ENCODE peak calls at places on chromosomes 13 and 19, in eight cellular contexts. I, A, H, R, G, Y, M and X are unnamed samples.

GRCh38 chr19:42563352-42564210 is 31.1 kb downstream of the CEACAM8 start:
- DNase-seq in R (no peak), I (peak), A (no peak), G (peak), H (peak), M (no peak), Y (no peak), X (peak)

GRCh38 chr19:38032151-38032550 is 125.1 kb downstream of the SIPA1L3 start:
- DNase-seq in H (peak), M (no peak), I (peak), R (no peak), Y (no peak), G (no peak), A (no peak), X (no peak)

GRCh38 chr13:112063309-112063626 is 3.7 kb upstream of the SOX1 start:
- DNase-seq in M (no peak), H (no peak), A (no peak), R (no peak), G (no peak), Y (no peak), I (no peak), X (no peak)

GRCh38 chr13:101452519-101453485 is at the start of gene ITGBL1:
- DNase-seq in I (no peak), Y (no peak), R (no peak), A (no peak), G (no peak), M (no peak), H (peak), X (no peak)

GRCh38 chr19:27972291-27973040 is 1240.5 kb downstream of the UQCRFS1 start:
- DNase-seq in H (peak), G (no peak), A (no peak), I (peak), M (no peak), Y (no peak), R (no peak), X (no peak)

GRCh38 chr13:113917096-113917495 is 53.2 kb upstream of the GAS6 start:
- DNase-seq in G (no peak), R (no peak), A (no peak), H (no peak), I (no peak), Y (no peak), M (peak), X (no peak)

GRCh38 chr19:41327499-41328156 is 17.7 kb downstream of the CCDC97 start:
- DNase-seq in M (peak), I (no peak), A (no peak), G (peak), H (no peak), Y (no peak), R (peak), X (peak)

GRCh38 chr19:10832659-10833296 is 3.2 kb downstream of the TMED1 start:
- DNase-seq in R (no peak), A (no peak), H (no peak), Y (no peak), I (no peak), M (no peak), G (no peak), X (no peak)

GRCh38 chr19:34960940-34961679 is 2.9 kb downstream of the ZNF792 start:
- DNase-seq in I (no peak), Y (no peak), G (no peak), R (no peak), M (no peak), A (no peak), H (no peak), X (no peak)

GRCh38 chr13:27200413-27201066 is 28.9 kb upstream of the USP12 start:
- DNase-seq in M (no peak), G (no peak), Y (no peak), I (no peak), H (no peak), R (no peak), A (no peak), X (no peak)

GRCh38 chr13:95139186-95139585 is 162.1 kb downstream of the ABCC4 start:
- DNase-seq in H (no peak), G (no peak), Y (no peak), A (no peak), I (no peak), R (no peak), M (no peak), X (no peak)

GRCh38 chr13:42709276-42709675 is 72.1 kb upstream of the FAM216B start:
- DNase-seq in R (no peak), M (no peak), I (no peak), A (no peak), Y (no peak), H (no peak), G (no peak), X (no peak)

GRCh38 chr19:13576726-13577125 is 70.4 kb upstream of the CACNA1A start:
- DNase-seq in A (no peak), M (no peak), G (no peak), H (no peak), I (no peak), Y (no peak), R (no peak), X (no peak)

GRCh38 chr13:48236528-48237353 is 3.7 kb downstream of the ITM2B start:
- DNase-seq in G (no peak), H (peak), Y (no peak), A (no peak), I (no peak), M (no peak), R (no peak), X (no peak)

GRCh38 chr13:38895075-38895474 is 95.6 kb downstream of the STOML3 start:
- DNase-seq in A (no peak), R (no peak), H (no peak), G (no peak), Y (no peak), M (no peak), I (no peak), X (no peak)